ENCODE peak calls at places on chromosomes 7 and 10, in four cellular contexts. M is A549, N is Panc1, Q is HCT116. R is an unnamed sample.

GRCh38 chr7:76193478-76193877 is 8.2 kb upstream of the SRRM3 start:
- DNase-seq in N (no peak), M (peak), Q (no peak), R (no peak)

GRCh38 chr7:46127805-46128204 is 206.7 kb upstream of the IGFBP3 start:
- DNase-seq in N (no peak), Q (no peak), M (no peak), R (no peak)

GRCh38 chr7:44622342-44623151 is 16.1 kb downstream of the OGDH start:
- DNase-seq in Q (no peak), M (no peak), N (no peak), R (no peak)

GRCh38 chr7:29230871-29231345 is 36.3 kb downstream of the CHN2 start:
- DNase-seq in N (no peak), Q (no peak), M (no peak), R (no peak)

GRCh38 chr10:59752278-59752940 is 846 bp downstream of the MRLN start:
- DNase-seq in Q (no peak), M (no peak), N (no peak), R (no peak)

GRCh38 chr7:32091608-32092210 is 21.5 kb upstream of the PDE1C start:
- DNase-seq in Q (no peak), M (no peak), N (no peak), R (no peak)

GRCh38 chr7:158130023-158130409 is 457.6 kb downstream of the PTPRN2 start:
- DNase-seq in N (no peak), M (no peak), Q (no peak), R (no peak)

GRCh38 chr10:118543714-118544400 is 51.6 kb downstream of the PRLHR start:
- DNase-seq in Q (peak), M (peak), N (peak), R (no peak)

GRCh38 chr7:30914611-30915601 is 3.3 kb downstream of the AQP1 start:
- DNase-seq in M (peak), Q (peak), N (peak), R (no peak)

GRCh38 chr10:128027306-128027705 is 98.9 kb downstream of the MKI67 start:
- DNase-seq in N (no peak), M (no peak), Q (no peak), R (no peak)

GRCh38 chr7:27586825-27587224 is 75.9 kb downstream of the HIBADH start:
- DNase-seq in Q (no peak), N (no peak), M (no peak), R (peak)

GRCh38 chr10:52769966-52770365 is 2.6 kb downstream of the MBL2 start:
- DNase-seq in Q (no peak), M (no peak), N (no peak), R (no peak)

GRCh38 chr7:87474046-87474445 is 1.4 kb downstream of the ABCB4 start:
- DNase-seq in N (no peak), M (no peak), Q (no peak), R (peak)

GRCh38 chr10:80137031-80137712 is 4.6 kb downstream of the PLAC9 start:
- DNase-seq in M (no peak), N (no peak), Q (no peak), R (no peak)

GRCh38 chr7:75969182-75969581 is 25.2 kb downstream of the TMEM120A start:
- DNase-seq in N (no peak), Q (no peak), M (no peak), R (no peak)

GRCh38 chr7:13111230-13111629 is 423.8 kb downstream of the ARL4A start:
- DNase-seq in M (no peak), N (no peak), Q (peak), R (no peak)

GRCh38 chr10:117950408-117950807 is 96.3 kb downstream of the RAB11FIP2 start:
- DNase-seq in M (no peak), N (no peak), Q (no peak), R (no peak)

GRCh38 chr7:102248456-102249395 is 37.9 kb upstream of the SH2B2 start:
- DNase-seq in Q (no peak), N (no peak), M (no peak), R (no peak)

GRCh38 chr10:50461834-50462233 is 161.9 kb downstream of the SGMS1 start:
- DNase-seq in Q (no peak), M (no peak), N (no peak), R (no peak)

GRCh38 chr7:52540041-52540440 is 495.4 kb upstream of the POM121L12 start:
- DNase-seq in N (no peak), Q (no peak), M (peak), R (no peak)

GRCh38 chr10:12466701-12467100 is 117.4 kb downstream of the CAMK1D start:
- DNase-seq in Q (no peak), N (no peak), M (peak), R (no peak)

GRCh38 chr10:77925410-77925794 is 1.2 kb downstream of the DLG5 start:
- DNase-seq in M (peak), Q (no peak), N (no peak), R (no peak)

GRCh38 chr7:154383045-154383444 is 330.8 kb downstream of the DPP6 start:
- DNase-seq in N (no peak), M (no peak), Q (no peak), R (no peak)

GRCh38 chr7:136728945-136729344 is 139.5 kb upstream of the CHRM2 start:
- DNase-seq in Q (no peak), M (peak), N (no peak), R (no peak)

GRCh38 chr10:119517235-119518141 is 25.0 kb downstream of the RGS10 start:
- DNase-seq in N (no peak), Q (no peak), M (no peak), R (peak)

GRCh38 chr10:128087146-128087883 is 38.9 kb downstream of the MKI67 start:
- DNase-seq in N (no peak), Q (no peak), M (no peak), R (no peak)

GRCh38 chr10:77601488-77601887 is 36.1 kb downstream of the KCNMA1 start:
- DNase-seq in M (peak), Q (no peak), N (no peak), R (no peak)

GRCh38 chr7:82441916-82442478 is 1.6 kb downstream of the CACNA2D1 start:
- DNase-seq in Q (no peak), N (peak), M (peak), R (no peak)

GRCh38 chr10:8245131-8246117 is 190.9 kb downstream of the GATA3 start:
- DNase-seq in N (no peak), M (no peak), Q (no peak), R (no peak)

GRCh38 chr7:82740246-82740848 is 296.8 kb upstream of the CACNA2D1 start:
- DNase-seq in Q (peak), N (peak), M (peak), R (no peak)

DNA sequence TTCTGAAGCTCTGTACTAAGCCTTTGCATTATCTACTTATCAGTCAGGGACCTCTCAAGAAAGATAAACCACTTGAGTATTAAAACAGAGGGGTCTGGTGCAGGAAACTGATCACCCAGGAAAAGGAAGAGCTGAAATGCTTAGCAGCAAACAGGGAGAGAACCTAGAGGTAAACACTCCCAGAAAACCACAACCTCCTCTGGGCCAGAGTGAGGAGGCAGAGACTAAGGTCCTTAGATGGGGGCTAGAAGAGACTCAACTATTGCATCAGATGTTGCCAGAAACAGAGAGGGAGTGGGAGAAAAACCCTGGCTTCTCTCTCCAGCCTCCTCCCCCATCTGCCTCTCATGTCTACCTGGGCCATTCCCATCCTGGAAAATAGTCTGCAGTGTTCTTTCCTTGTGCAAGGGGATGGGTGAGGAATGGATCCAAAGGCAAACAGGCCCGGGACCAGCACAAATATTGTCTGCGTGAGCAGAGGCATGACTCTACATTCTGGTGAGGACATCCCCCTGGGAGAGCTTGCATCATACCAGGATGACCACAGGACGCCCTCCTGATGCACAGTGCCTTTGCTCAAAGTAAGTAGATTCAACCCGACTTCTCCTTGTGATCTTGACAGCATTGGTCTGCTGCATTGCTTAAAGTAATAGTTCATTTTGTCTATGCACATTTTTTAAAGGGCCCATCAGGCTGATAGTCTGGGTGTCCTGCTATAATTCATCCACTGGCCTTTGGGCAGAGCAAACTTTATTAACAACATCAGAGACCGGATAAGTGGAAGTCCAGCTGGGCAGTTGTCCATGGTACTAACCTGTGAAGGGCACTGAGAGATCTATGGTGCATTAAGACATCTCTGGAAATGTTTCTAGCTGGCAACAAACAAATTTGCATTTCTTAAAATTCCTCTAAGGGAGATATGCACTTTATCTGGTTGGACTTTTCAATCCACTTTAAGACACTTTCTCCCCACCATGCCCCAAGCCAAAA is 22.4 kb upstream of the ODAD2 start:
- DNase-seq in N (no peak), Q (no peak), M (no peak), R (no peak)
- TF ChIP-seq REST in N (no peak), Q (peak), M (no peak), R (no peak)

GRCh38 chr10:95674643-95675042 is 18.1 kb upstream of the ALDH18A1 start:
- DNase-seq in N (no peak), M (no peak), Q (no peak), R (no peak)

GRCh38 chr10:95675403-95676116 is 18.2 kb downstream of the TCTN3 start:
- DNase-seq in N (no peak), M (no peak), Q (no peak), R (no peak)
- TF ChIP-seq REST in N (no peak), M (no peak), Q (no peak), R (no peak)

DNA sequence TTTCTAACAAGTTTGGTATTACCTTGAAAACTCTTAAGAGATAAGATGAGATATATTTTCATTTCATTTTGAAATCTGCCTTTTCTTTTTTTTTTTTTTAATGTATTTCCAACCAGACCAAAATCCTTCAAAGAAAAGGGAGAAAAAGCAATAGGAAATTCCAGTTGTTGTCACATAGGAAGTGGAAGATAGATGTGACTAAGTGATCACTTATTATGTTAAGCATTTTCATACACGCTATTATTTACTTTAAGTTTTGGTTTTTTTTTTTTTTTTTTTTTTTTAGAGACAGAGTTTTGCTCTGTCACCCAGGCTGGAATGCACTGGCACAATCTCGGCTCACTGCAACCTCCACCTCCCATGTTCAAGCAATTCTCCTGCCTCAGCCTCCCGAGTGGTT is 197.2 kb upstream of the FRMD4A start:
- DNase-seq in N (no peak), Q (no peak), M (no peak), R (no peak)
- TF ChIP-seq REST in N (no peak), Q (no peak), M (no peak), R (no peak)

GRCh38 chr7:69126896-69127479 is 471.3 kb upstream of the AUTS2 start:
- DNase-seq in Q (no peak), N (no peak), M (no peak), R (no peak)
- TF ChIP-seq REST in Q (no peak), N (no peak), M (no peak), R (no peak)

DNA sequence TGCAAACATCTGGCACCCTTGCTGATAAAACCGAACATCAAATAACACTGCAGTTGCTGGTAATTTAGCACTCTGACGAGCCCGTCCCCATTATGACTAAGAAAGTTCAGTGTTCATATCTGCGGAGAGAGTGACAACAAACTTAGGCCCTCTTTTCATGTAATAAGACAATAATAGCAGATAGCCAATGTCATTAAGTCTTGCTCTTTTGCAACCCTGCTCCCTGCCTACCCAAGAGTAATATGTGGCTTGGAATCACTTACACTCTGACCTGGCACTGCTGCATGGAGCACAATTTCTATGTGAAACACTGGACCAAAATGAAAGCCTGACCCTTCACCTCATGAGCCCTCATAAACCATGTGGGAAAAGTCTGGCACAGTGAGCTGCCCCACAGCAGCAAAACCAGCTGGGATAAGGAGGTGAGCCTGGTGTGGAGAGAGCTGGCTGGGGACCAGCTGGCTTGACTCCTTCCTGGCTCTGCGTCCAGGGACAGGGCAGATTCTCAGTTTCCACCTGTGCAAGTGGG is 86.5 kb downstream of the HIPK2 start:
- DNase-seq in M (no peak), N (no peak), Q (no peak), R (no peak)
- TF ChIP-seq REST in M (no peak), N (no peak), Q (no peak), R (no peak)